ENCODE peak calls at places on chromosomes 4 and X, in eight cellular contexts. One of them, this sample, is unnamed. For H3K4me1, the result is how much of the 10 kb centered on the place peaks cover.

GRCh38 chr4:13540446-13541175 is 3.7 kb downstream of the NKX3-2 start:
- DNase-seq in heart left ventricle: no peak
- DNase-seq in aorta: no peak
- DNase-seq in IMR-90: no peak
- DNase-seq in MM.1S: no peak
- DNase-seq in tibial artery: no peak
- DNase-seq in cardiac muscle cell: no peak
- DNase-seq in GM23338: no peak
- DNase-seq in this sample: no peak

GRCh38 chrX:11611965-11612364 is 53.8 kb downstream of the ARHGAP6 start:
- DNase-seq in heart left ventricle: no peak
- DNase-seq in aorta: no peak
- DNase-seq in IMR-90: no peak
- DNase-seq in MM.1S: no peak
- DNase-seq in tibial artery: no peak
- DNase-seq in cardiac muscle cell: no peak
- DNase-seq in GM23338: no peak
- DNase-seq in this sample: no peak

GRCh38 chrX:147550217-147550616 is 361.5 kb upstream of the FMR1 start:
- DNase-seq in heart left ventricle: no peak
- DNase-seq in aorta: no peak
- DNase-seq in IMR-90: no peak
- DNase-seq in MM.1S: peak
- DNase-seq in tibial artery: no peak
- DNase-seq in cardiac muscle cell: no peak
- DNase-seq in GM23338: peak
- DNase-seq in this sample: peak

GRCh38 chrX:51456814-51457213 is 39.6 kb downstream of the NUDT11 start:
- DNase-seq in heart left ventricle: no peak
- DNase-seq in aorta: no peak
- DNase-seq in IMR-90: no peak
- DNase-seq in MM.1S: no peak
- DNase-seq in tibial artery: no peak
- DNase-seq in cardiac muscle cell: peak
- DNase-seq in GM23338: peak
- DNase-seq in this sample: peak

GRCh38 chr4:84632092-84632491 is 49.2 kb downstream of the CDS1 start:
- DNase-seq in heart left ventricle: no peak
- DNase-seq in aorta: no peak
- DNase-seq in IMR-90: peak
- DNase-seq in MM.1S: no peak
- DNase-seq in tibial artery: no peak
- DNase-seq in cardiac muscle cell: peak
- DNase-seq in GM23338: no peak
- DNase-seq in this sample: no peak

GRCh38 chr4:10237131-10237530 is 120.5 kb upstream of the WDR1 start:
- DNase-seq in heart left ventricle: no peak
- DNase-seq in aorta: no peak
- DNase-seq in IMR-90: no peak
- DNase-seq in MM.1S: no peak
- DNase-seq in tibial artery: no peak
- DNase-seq in cardiac muscle cell: no peak
- DNase-seq in GM23338: no peak
- DNase-seq in this sample: no peak

GRCh38 chr4:17385403-17385802 is 126.5 kb downstream of the QDPR start:
- DNase-seq in heart left ventricle: peak
- DNase-seq in aorta: no peak
- DNase-seq in IMR-90: peak
- DNase-seq in MM.1S: peak
- DNase-seq in tibial artery: no peak
- DNase-seq in cardiac muscle cell: peak
- DNase-seq in GM23338: no peak
- DNase-seq in this sample: peak

GRCh38 chrX:93673056-93673868 is at the start of gene NAP1L3:
- DNase-seq in heart left ventricle: peak
- DNase-seq in aorta: peak
- DNase-seq in IMR-90: peak
- DNase-seq in MM.1S: peak
- DNase-seq in tibial artery: peak
- DNase-seq in cardiac muscle cell: peak
- DNase-seq in GM23338: peak
- DNase-seq in this sample: peak

GRCh38 chr4:94408549-94409374 is 43.0 kb upstream of the PDLIM5 start:
- DNase-seq in heart left ventricle: no peak
- DNase-seq in aorta: no peak
- DNase-seq in IMR-90: peak
- DNase-seq in MM.1S: no peak
- DNase-seq in tibial artery: no peak
- DNase-seq in cardiac muscle cell: peak
- DNase-seq in GM23338: peak
- DNase-seq in this sample: peak

GRCh38 chr4:84965558-84966381 is 720 bp downstream of the WDFY3 start:
- DNase-seq in heart left ventricle: peak
- DNase-seq in aorta: peak
- DNase-seq in IMR-90: peak
- DNase-seq in MM.1S: no peak
- DNase-seq in tibial artery: peak
- DNase-seq in cardiac muscle cell: peak
- DNase-seq in GM23338: peak
- DNase-seq in this sample: peak

GRCh38 chr4:85555210-85555609 is 80.3 kb downstream of the ARHGAP24 start:
- DNase-seq in heart left ventricle: no peak
- DNase-seq in aorta: no peak
- DNase-seq in IMR-90: no peak
- DNase-seq in MM.1S: no peak
- DNase-seq in tibial artery: no peak
- DNase-seq in cardiac muscle cell: no peak
- DNase-seq in GM23338: no peak
- DNase-seq in this sample: no peak

GRCh38 chr4:173152104-173152503 is 16.5 kb upstream of the GALNT7 start:
- DNase-seq in heart left ventricle: no peak
- DNase-seq in aorta: no peak
- DNase-seq in IMR-90: no peak
- DNase-seq in MM.1S: no peak
- DNase-seq in tibial artery: no peak
- DNase-seq in cardiac muscle cell: no peak
- DNase-seq in GM23338: peak
- DNase-seq in this sample: no peak

GRCh38 chr4:174935607-174936006 is 17.4 kb downstream of the ADAM29 start:
- DNase-seq in heart left ventricle: no peak
- DNase-seq in aorta: no peak
- DNase-seq in IMR-90: no peak
- DNase-seq in MM.1S: no peak
- DNase-seq in tibial artery: no peak
- DNase-seq in cardiac muscle cell: no peak
- DNase-seq in GM23338: no peak
- DNase-seq in this sample: no peak

GRCh38 chr4:139669335-139669734 is 3.7 kb downstream of the MGST2 start:
- DNase-seq in heart left ventricle: no peak
- DNase-seq in aorta: no peak
- DNase-seq in IMR-90: no peak
- DNase-seq in MM.1S: no peak
- DNase-seq in tibial artery: no peak
- DNase-seq in cardiac muscle cell: no peak
- DNase-seq in GM23338: no peak
- DNase-seq in this sample: no peak

GRCh38 chr4:139672732-139673131 is 7.1 kb downstream of the MGST2 start:
- DNase-seq in heart left ventricle: no peak
- DNase-seq in aorta: no peak
- DNase-seq in IMR-90: no peak
- DNase-seq in MM.1S: no peak
- DNase-seq in tibial artery: no peak
- DNase-seq in cardiac muscle cell: no peak
- DNase-seq in GM23338: no peak
- DNase-seq in this sample: no peak

GRCh38 chr4:139669859-139670258 is 4.2 kb downstream of the MGST2 start:
- DNase-seq in heart left ventricle: no peak
- DNase-seq in aorta: no peak
- DNase-seq in IMR-90: no peak
- DNase-seq in MM.1S: no peak
- DNase-seq in tibial artery: no peak
- DNase-seq in cardiac muscle cell: no peak
- DNase-seq in GM23338: peak
- DNase-seq in this sample: no peak

GRCh38 chr4:139670765-139671164 is 5.1 kb downstream of the MGST2 start:
- DNase-seq in heart left ventricle: no peak
- DNase-seq in aorta: no peak
- DNase-seq in IMR-90: no peak
- DNase-seq in MM.1S: no peak
- DNase-seq in tibial artery: no peak
- DNase-seq in cardiac muscle cell: no peak
- DNase-seq in GM23338: no peak
- DNase-seq in this sample: no peak

GRCh38 chr4:139672215-139672614 is 6.6 kb downstream of the MGST2 start:
- DNase-seq in heart left ventricle: no peak
- DNase-seq in aorta: no peak
- DNase-seq in IMR-90: peak
- DNase-seq in MM.1S: no peak
- DNase-seq in tibial artery: no peak
- DNase-seq in cardiac muscle cell: no peak
- DNase-seq in GM23338: no peak
- DNase-seq in this sample: no peak
- H3K4me1 ChIP-seq in heart left ventricle: half or more
- H3K4me1 ChIP-seq in aorta: under half
- H3K4me1 ChIP-seq in IMR-90: under half
- H3K4me1 ChIP-seq in MM.1S: under half
- H3K4me1 ChIP-seq in tibial artery: under half
- H3K4me1 ChIP-seq in cardiac muscle cell: under half
- H3K4me1 ChIP-seq in GM23338: under half
- H3K4me1 ChIP-seq in this sample: under half

GRCh38 chrX:100880368-100880767 is 6.2 kb upstream of the NOX1 start:
- DNase-seq in heart left ventricle: no peak
- DNase-seq in aorta: no peak
- DNase-seq in IMR-90: no peak
- DNase-seq in MM.1S: no peak
- DNase-seq in tibial artery: no peak
- DNase-seq in cardiac muscle cell: no peak
- DNase-seq in GM23338: no peak
- DNase-seq in this sample: no peak
- H3K27ac ChIP-seq in heart left ventricle: no peak
- H3K27ac ChIP-seq in aorta: no peak
- H3K27ac ChIP-seq in IMR-90: no peak
- H3K27ac ChIP-seq in MM.1S: no peak
- H3K27ac ChIP-seq in tibial artery: no peak
- H3K27ac ChIP-seq in cardiac muscle cell: no peak
- H3K27ac ChIP-seq in GM23338: no peak
- H3K27ac ChIP-seq in this sample: no peak

GRCh38 chrX:118975831-118976598 is 1.6 kb downstream of the LONRF3 start:
- DNase-seq in heart left ventricle: peak
- DNase-seq in aorta: peak
- DNase-seq in IMR-90: peak
- DNase-seq in MM.1S: no peak
- DNase-seq in tibial artery: peak
- DNase-seq in cardiac muscle cell: peak
- DNase-seq in GM23338: peak
- DNase-seq in this sample: peak
- H3K4me3 ChIP-seq in heart left ventricle: peak
- H3K4me3 ChIP-seq in aorta: peak
- H3K4me3 ChIP-seq in IMR-90: peak
- H3K4me3 ChIP-seq in MM.1S: peak
- H3K4me3 ChIP-seq in tibial artery: peak
- H3K4me3 ChIP-seq in cardiac muscle cell: peak
- H3K4me3 ChIP-seq in GM23338: peak
- H3K4me3 ChIP-seq in this sample: peak

GRCh38 chr4:23884731-23885130 is 5.1 kb downstream of the PPARGC1A start:
- DNase-seq in heart left ventricle: no peak
- DNase-seq in aorta: no peak
- DNase-seq in IMR-90: no peak
- DNase-seq in MM.1S: no peak
- DNase-seq in tibial artery: no peak
- DNase-seq in cardiac muscle cell: peak
- DNase-seq in GM23338: no peak
- DNase-seq in this sample: no peak
- H3K4me1 ChIP-seq in heart left ventricle: under half
- H3K4me1 ChIP-seq in aorta: under half
- H3K4me1 ChIP-seq in IMR-90: under half
- H3K4me1 ChIP-seq in MM.1S: under half
- H3K4me1 ChIP-seq in tibial artery: under half
- H3K4me1 ChIP-seq in cardiac muscle cell: half or more
- H3K4me1 ChIP-seq in GM23338: half or more
- H3K4me1 ChIP-seq in this sample: under half

GRCh38 chr4:143357161-143357845 is 20.6 kb downstream of the GAB1 start:
- DNase-seq in heart left ventricle: no peak
- DNase-seq in aorta: no peak
- DNase-seq in IMR-90: no peak
- DNase-seq in MM.1S: peak
- DNase-seq in tibial artery: no peak
- DNase-seq in cardiac muscle cell: no peak
- DNase-seq in GM23338: no peak
- DNase-seq in this sample: no peak

GRCh38 chr4:143358923-143359694 is 22.4 kb downstream of the GAB1 start:
- DNase-seq in heart left ventricle: peak
- DNase-seq in aorta: peak
- DNase-seq in IMR-90: peak
- DNase-seq in MM.1S: peak
- DNase-seq in tibial artery: no peak
- DNase-seq in cardiac muscle cell: peak
- DNase-seq in GM23338: no peak
- DNase-seq in this sample: peak

GRCh38 chr4:143356493-143356892 is 19.8 kb downstream of the GAB1 start:
- DNase-seq in heart left ventricle: no peak
- DNase-seq in aorta: no peak
- DNase-seq in IMR-90: no peak
- DNase-seq in MM.1S: peak
- DNase-seq in tibial artery: no peak
- DNase-seq in cardiac muscle cell: no peak
- DNase-seq in GM23338: peak
- DNase-seq in this sample: no peak

GRCh38 chr4:143359794-143360193 is 23.1 kb downstream of the GAB1 start:
- DNase-seq in heart left ventricle: no peak
- DNase-seq in aorta: no peak
- DNase-seq in IMR-90: no peak
- DNase-seq in MM.1S: no peak
- DNase-seq in tibial artery: no peak
- DNase-seq in cardiac muscle cell: no peak
- DNase-seq in GM23338: no peak
- DNase-seq in this sample: no peak

GRCh38 chr4:143358419-143358818 is 21.7 kb downstream of the GAB1 start:
- DNase-seq in heart left ventricle: no peak
- DNase-seq in aorta: no peak
- DNase-seq in IMR-90: no peak
- DNase-seq in MM.1S: peak
- DNase-seq in tibial artery: no peak
- DNase-seq in cardiac muscle cell: no peak
- DNase-seq in GM23338: no peak
- DNase-seq in this sample: no peak
- H3K27ac ChIP-seq in heart left ventricle: peak
- H3K27ac ChIP-seq in aorta: no peak
- H3K27ac ChIP-seq in IMR-90: no peak
- H3K27ac ChIP-seq in MM.1S: peak
- H3K27ac ChIP-seq in tibial artery: peak
- H3K27ac ChIP-seq in cardiac muscle cell: no peak
- H3K27ac ChIP-seq in GM23338: no peak
- H3K27ac ChIP-seq in this sample: peak

This sample was measured in hepatocyte.